ENCODE peak calls at places on chromosomes 1 and 21, in five cellular contexts. J, V, M, L and X are unnamed samples.

GRCh38 chr1:239672256-239672655 is 285.9 kb downstream of the CHRM3 start:
- DNase-seq in V (no peak), J (no peak), L (no peak), M (no peak), X (no peak)

GRCh38 chr1:201584510-201584991 is 45.6 kb downstream of the NAV1 start:
- DNase-seq in M (no peak), V (no peak), J (peak; percentile 64), L (peak; percentile 88), X (no peak)

GRCh38 chr21:25577765-25578069 is 29.6 kb downstream of the MRPL39 start:
- DNase-seq in M (no peak), L (no peak), J (no peak), V (no peak), X (no peak)

GRCh38 chr1:234726359-234726836 is 116.4 kb upstream of the IRF2BP2 start:
- DNase-seq in J (no peak), V (no peak), L (peak; percentile 64), M (peak; percentile 22), X (no peak)

GRCh38 chr1:97936976-97937375 is 16.1 kb upstream of the DPYD start:
- DNase-seq in M (no peak), J (no peak), V (no peak), L (no peak), X (no peak)

GRCh38 chr1:108595510-108595909 is 35.6 kb downstream of the EEIG2 start:
- DNase-seq in V (no peak), M (no peak), J (no peak), L (no peak), X (no peak)

GRCh38 chr1:73947009-73947408 is 251.0 kb downstream of the LRRIQ3 start:
- DNase-seq in J (no peak), V (no peak), L (no peak), M (no peak), X (no peak)

GRCh38 chr1:118185083-118185899 is at the start of gene SPAG17:
- DNase-seq in V (peak; percentile 86), J (peak; percentile 79), M (peak; percentile 58), L (no peak), X (no peak)

GRCh38 chr1:39406533-39407478 is 84.6 kb upstream of the BMP8A start:
- DNase-seq in M (no peak), L (no peak), J (no peak), V (no peak), X (no peak)